ENCODE peak calls at places on chromosomes 6 and 20, in five cellular contexts. K is GM12865, L is mesothelial cell of epicardium, J is astrocyte, R is nephron progenitor cell. B is an unnamed sample.

GRCh38 chr6:168274046-168274952 is 45.3 kb downstream of the DACT2 start:
- DNase-seq in K (no peak), L (no peak), J (no peak), R (no peak), B (no peak)

GRCh38 chr6:41072836-41073202 is at the start of gene NFYA:
- DNase-seq in K (no peak), L (no peak), J (peak; percentile 98), R (peak; percentile 100), B (peak; percentile 97)

GRCh38 chr6:150560884-150561219 is 38.8 kb upstream of the PLEKHG1 start:
- DNase-seq in K (no peak), L (no peak), J (no peak), R (no peak), B (no peak)

GRCh38 chr6:128363020-128363419 is 157.4 kb downstream of the PTPRK start:
- DNase-seq in K (no peak), L (no peak), J (no peak), R (no peak), B (no peak)

GRCh38 chr6:113560908-113561307 is 296.2 kb upstream of the MARCKS start:
- DNase-seq in K (no peak), L (no peak), J (peak; percentile 92), R (no peak), B (no peak)

GRCh38 chr20:43853174-43853803 is 61.4 kb upstream of the TOX2 start:
- DNase-seq in K (no peak), L (no peak), J (no peak), R (no peak), B (no peak)

GRCh38 chr6:106063448-106063850 is 22.7 kb upstream of the PRDM1 start:
- DNase-seq in K (no peak), L (no peak), J (no peak), R (no peak), B (no peak)

GRCh38 chr6:149247385-149247763 is 70.1 kb upstream of the TAB2 start:
- DNase-seq in K (no peak), L (no peak), J (no peak), R (no peak), B (no peak)

GRCh38 chr20:4167261-4168004 is 152.1 kb upstream of the RNF24 start:
- DNase-seq in K (no peak), L (no peak), J (no peak), R (peak; percentile 53), B (no peak)

GRCh38 chr6:113825776-113826175 is 31.4 kb upstream of the MARCKS start:
- DNase-seq in K (no peak), L (no peak), J (peak; percentile 91), R (no peak), B (no peak)

GRCh38 chr6:32685603-32686002 is 19.1 kb upstream of the HLA-DQB1 start:
- DNase-seq in K (peak; percentile 92), L (no peak), J (peak; percentile 6), R (no peak), B (peak; percentile 38)

GRCh38 chr6:25017486-25017885 is 81.7 kb upstream of the RIPOR2 start:
- DNase-seq in K (no peak), L (no peak), J (peak; percentile 41), R (no peak), B (no peak)

GRCh38 chr6:90190181-90190580 is 106.5 kb downstream of the BACH2 start:
- DNase-seq in K (no peak), L (no peak), J (peak; percentile 64), R (no peak), B (no peak)

GRCh38 chr6:121434037-121434770 is 1.2 kb upstream of the GJA1 start:
- DNase-seq in K (no peak), L (no peak), J (no peak), R (no peak), B (no peak)

GRCh38 chr20:50788045-50788867 is 6.6 kb upstream of the BCAS4 start:
- DNase-seq in K (no peak), L (no peak), J (peak; percentile 42), R (no peak), B (no peak)

GRCh38 chr6:139423970-139424667 is 49.7 kb upstream of the CITED2 start:
- DNase-seq in K (no peak), L (no peak), J (no peak), R (no peak), B (no peak)

GRCh38 chr20:30593572-30593971 is 663.9 kb upstream of the DEFB115 start:
- DNase-seq in K (no peak), L (no peak), J (no peak), R (no peak), B (no peak)
- TF ChIP-seq CTCF in K (no peak), L (no peak), J (no peak), R (no peak), B (no peak)

DNA sequence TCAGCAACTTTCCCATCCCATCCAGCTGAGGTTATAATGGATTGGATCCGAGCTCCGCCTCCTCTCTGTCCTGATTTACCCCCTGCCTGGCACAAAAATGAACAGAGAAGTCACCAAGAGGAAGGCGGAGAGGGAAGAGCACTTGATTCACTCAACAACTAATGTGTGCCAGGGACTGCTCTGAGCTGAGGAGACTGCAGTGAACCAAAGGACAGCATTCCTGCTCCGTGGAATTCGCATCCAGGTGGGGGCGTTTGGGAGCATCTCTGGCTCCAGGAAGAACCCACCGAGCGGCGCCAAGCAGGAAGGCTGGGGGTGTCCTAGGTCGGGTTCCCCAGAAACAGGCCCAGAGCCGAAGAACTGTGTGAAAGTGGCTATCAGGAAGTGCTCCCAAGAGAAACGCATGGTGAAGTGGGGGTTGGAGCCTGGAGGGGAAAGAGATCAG is 95.8 kb upstream of the NAA20 start:
- DNase-seq in K (no peak), L (no peak), J (no peak), R (no peak), B (no peak)
- TF ChIP-seq CTCF in K (no peak), L (no peak), J (no peak), R (no peak), B (no peak)

GRCh38 chr6:13926378-13926777 is 1.6 kb downstream of the RNF182 start:
- DNase-seq in K (no peak), L (no peak), J (no peak), R (no peak), B (no peak)

GRCh38 chr6:13929196-13929595 is 4.4 kb downstream of the RNF182 start:
- DNase-seq in K (no peak), L (no peak), J (no peak), R (no peak), B (no peak)

GRCh38 chr6:13924146-13924948 is 405 bp upstream of the RNF182 start:
- DNase-seq in K (peak; percentile 12), L (peak; percentile 63), J (peak; percentile 41), R (peak; percentile 85), B (no peak)

GRCh38 chr6:13924949-13925881 is at the start of gene RNF182:
- DNase-seq in K (no peak), L (peak; percentile 24), J (no peak), R (no peak), B (peak; percentile 82)

GRCh38 chr6:13927203-13927602 is 2.5 kb downstream of the RNF182 start:
- DNase-seq in K (no peak), L (no peak), J (no peak), R (no peak), B (no peak)
- TF ChIP-seq CTCF in K (no peak), L (no peak), J (peak; percentile 4), R (no peak), B (no peak)

GRCh38 chr6:36427781-36428345 is 14.8 kb downstream of the PXT1 start:
- DNase-seq in K (no peak), L (no peak), J (peak; percentile 30), R (no peak), B (no peak)
- TF ChIP-seq CTCF in K (no peak), L (no peak), J (no peak), R (no peak), B (no peak)

GRCh38 chr6:17600527-17601388 is 656 bp downstream of the FAM8A1 start:
- DNase-seq in K (peak; percentile 67), L (peak; percentile 32), J (no peak), R (peak; percentile 65), B (peak; percentile 53)
- TF ChIP-seq CTCF in K (no peak), L (no peak), J (no peak), R (no peak), B (peak; percentile 33)

GRCh38 chr20:62142252-62143117 is 709 bp downstream of the PSMA7 start:
- DNase-seq in K (peak; percentile 19), L (no peak), J (no peak), R (peak; percentile 54), B (no peak)
- TF ChIP-seq CTCF in K (no peak), L (no peak), J (no peak), R (no peak), B (no peak)

DNA sequence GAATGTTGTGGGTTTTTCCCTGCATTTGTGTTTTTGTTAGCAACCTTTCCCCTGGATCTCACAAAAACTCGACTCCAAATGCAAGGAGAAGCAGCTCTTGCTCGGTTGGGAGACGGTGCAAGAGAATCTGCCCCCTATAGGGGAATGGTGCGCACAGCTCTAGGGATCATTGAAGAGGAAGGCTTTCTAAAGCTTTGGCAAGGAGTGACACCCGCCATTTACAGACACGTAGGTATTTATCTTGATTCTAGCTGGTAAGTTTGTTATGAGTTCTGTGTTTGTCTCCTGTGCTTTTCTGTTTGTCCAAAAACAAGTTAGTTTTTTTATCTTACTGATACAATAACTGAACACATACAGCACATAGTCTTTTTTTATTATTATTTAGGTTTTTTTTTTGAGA is 3.0 kb downstream of the SLC25A27 start:
- DNase-seq in K (peak; percentile 9), L (no peak), J (no peak), R (peak; percentile 37), B (no peak)
- TF ChIP-seq CTCF in K (no peak), L (no peak), J (peak; percentile 31), R (peak; percentile 58), B (no peak)

DNA sequence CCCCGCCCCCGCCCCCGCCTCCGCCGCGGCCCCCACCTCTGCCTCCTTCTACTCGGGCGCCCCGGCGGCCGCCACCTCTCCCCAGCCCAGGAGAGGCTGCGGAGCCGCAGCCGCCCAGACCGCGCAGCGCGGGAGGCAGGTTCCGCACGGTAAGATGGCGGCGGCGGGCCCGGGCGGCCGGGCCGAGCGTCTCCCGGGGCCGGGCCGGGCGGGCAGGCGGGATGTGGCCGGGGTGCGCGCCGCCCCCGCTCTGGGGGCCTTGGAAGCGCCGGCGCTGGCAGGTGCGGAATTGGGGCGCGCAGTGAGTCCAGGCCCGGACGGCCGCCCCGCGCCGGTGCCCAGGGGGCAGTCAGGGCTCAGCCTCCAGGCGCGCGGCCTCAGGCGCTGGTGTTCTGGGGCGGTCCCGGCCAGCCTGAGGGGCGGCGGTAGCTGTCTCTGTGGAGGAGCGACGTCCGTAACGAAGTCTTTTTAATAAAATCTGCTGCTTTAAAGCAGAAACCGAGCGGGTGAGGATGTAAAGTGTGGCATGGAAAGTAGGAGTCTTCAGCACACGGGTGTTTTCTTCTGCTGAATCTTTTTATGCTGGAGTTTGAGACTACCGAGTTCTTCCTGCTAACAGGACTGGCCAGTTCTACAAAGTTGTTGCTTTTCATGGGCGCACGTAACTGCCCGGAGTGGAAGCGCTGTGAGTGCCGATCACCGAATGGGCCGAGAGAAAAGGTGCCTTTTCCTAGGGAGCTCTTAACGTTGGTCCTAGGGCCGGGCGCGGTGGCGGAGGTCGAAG is at the start of gene GID8:
- DNase-seq in K (peak; percentile 65), L (no peak), J (peak; percentile 30), R (no peak), B (peak; percentile 77)
- TF ChIP-seq CTCF in K (no peak), L (no peak), J (no peak), R (no peak), B (no peak)

GRCh38 chr6:23176883-23177282 is 607.5 kb downstream of the HDGFL1 start:
- DNase-seq in K (peak; percentile 1), L (no peak), J (no peak), R (no peak), B (no peak)
- TF ChIP-seq CTCF in K (no peak), L (no peak), J (no peak), R (no peak), B (no peak)

B was measured in GM13977.